ENCODE peak calls at places on chromosome 13, in four cellular contexts. F is mesendoderm, U is IMR-90, C is H1. M is an unnamed sample.

GRCh38 chr13:111354789-111355188 is 34.3 kb downstream of the TEX29 start:
- DNase-seq in F (no peak), U (no peak), C (no peak), M (no peak)

GRCh38 chr13:109145631-109146030 is 516.2 kb downstream of the MYO16 start:
- DNase-seq in F (peak; percentile 65), U (peak; percentile 72), C (no peak), M (no peak)

GRCh38 chr13:110509478-110509926 is 52.0 kb downstream of the RAB20 start:
- DNase-seq in F (no peak), U (peak; percentile 41), C (no peak), M (no peak)

GRCh38 chr13:33636955-33637670 is 180.8 kb upstream of the RFC3 start:
- DNase-seq in F (no peak), U (peak; percentile 8), C (no peak), M (no peak)

GRCh38 chr13:109631069-109631468 is 155.3 kb downstream of the IRS2 start:
- DNase-seq in F (no peak), U (no peak), C (no peak), M (no peak)

GRCh38 chr13:30388401-30389283 is 33.7 kb upstream of the UBE2L5 start:
- DNase-seq in F (peak; percentile 34), U (peak; percentile 89), C (no peak), M (no peak)

GRCh38 chr13:40024962-40025714 is 369.7 kb downstream of the COG6 start:
- DNase-seq in F (no peak), U (no peak), C (no peak), M (no peak)

GRCh38 chr13:49995535-49996165 is 1.2 kb upstream of the TRIM13 start:
- DNase-seq in F (peak; percentile 41), U (no peak), C (no peak), M (no peak)

GRCh38 chr13:34086281-34086680 is 268.3 kb downstream of the RFC3 start:
- DNase-seq in F (no peak), U (no peak), C (no peak), M (no peak)

GRCh38 chr13:40549500-40550094 is 116.8 kb downstream of the FOXO1 start:
- DNase-seq in F (no peak), U (no peak), C (no peak), M (no peak)

GRCh38 chr13:110422913-110423688 is 116.0 kb downstream of the COL4A2 start:
- DNase-seq in F (no peak), U (no peak), C (no peak), M (no peak)

GRCh38 chr13:63455938-63456337 is 2040.3 kb upstream of the PCDH20 start:
- DNase-seq in F (peak; percentile 18), U (no peak), C (no peak), M (no peak)

GRCh38 chr13:89486065-89486464 is 1814.9 kb downstream of the SLITRK5 start:
- DNase-seq in F (no peak), U (no peak), C (no peak), M (no peak)

GRCh38 chr13:77338961-77339401 is 12.1 kb upstream of the MYCBP2 start:
- DNase-seq in F (no peak), U (no peak), C (no peak), M (no peak)

GRCh38 chr13:75762066-75762937 is 126.2 kb downstream of the LMO7 start:
- DNase-seq in F (no peak), U (peak; percentile 63), C (no peak), M (no peak)

GRCh38 chr13:48493076-48493765 is 39.7 kb downstream of the RCBTB2 start:
- DNase-seq in F (no peak), U (no peak), C (no peak), M (no peak)

GRCh38 chr13:63540042-63540441 is 2124.4 kb upstream of the PCDH20 start:
- DNase-seq in F (no peak), U (no peak), C (no peak), M (no peak)

GRCh38 chr13:105806335-105806920 is 729.0 kb downstream of the EFNB2 start:
- DNase-seq in F (no peak), U (no peak), C (no peak), M (no peak)

GRCh38 chr13:37209621-37210020 is 104.2 kb upstream of the CSNK1A1L start:
- DNase-seq in F (peak; percentile 59), U (peak; percentile 13), C (no peak), M (no peak)

GRCh38 chr13:27425151-27425917 is 915 bp downstream of the GTF3A start:
- DNase-seq in F (no peak), U (no peak), C (no peak), M (no peak)

GRCh38 chr13:39417643-39418042 is 185.3 kb downstream of the LHFPL6 start:
- DNase-seq in F (peak; percentile 96), U (peak; percentile 72), C (peak; percentile 47), M (peak; percentile 49)

GRCh38 chr13:75636339-75637095 is 387 bp downstream of the LMO7 start:
- DNase-seq in F (peak; percentile 76), U (peak; percentile 46), C (no peak), M (peak; percentile 69)

GRCh38 chr13:52051400-52051799 is 26.9 kb downstream of the UTP14C start:
- DNase-seq in F (peak; percentile 37), U (no peak), C (no peak), M (no peak)

GRCh38 chr13:28464861-28465260 is 30.1 kb downstream of the FLT1 start:
- DNase-seq in F (no peak), U (no peak), C (no peak), M (no peak)

GRCh38 chr13:92591117-92591516 is 635.5 kb upstream of the GPC6 start:
- DNase-seq in F (no peak), U (no peak), C (no peak), M (no peak)

GRCh38 chr13:42190529-42190928 is 81.4 kb upstream of the AKAP11 start:
- DNase-seq in F (no peak), U (no peak), C (no peak), M (no peak)

GRCh38 chr13:27792393-27793218 is at the start of gene GSX1:
- DNase-seq in F (peak; percentile 87), U (peak; percentile 63), C (peak; percentile 63), M (peak; percentile 88)

GRCh38 chr13:106446011-106446410 is 89.5 kb downstream of the EFNB2 start:
- DNase-seq in F (no peak), U (peak; percentile 65), C (no peak), M (no peak)

GRCh38 chr13:50729177-50729576 is 114.3 kb downstream of the DLEU7 start:
- DNase-seq in F (no peak), U (no peak), C (no peak), M (no peak)

GRCh38 chr13:40120781-40121180 is 465.3 kb downstream of the COG6 start:
- DNase-seq in F (no peak), U (no peak), C (no peak), M (no peak)

GRCh38 chr13:50357586-50358118 is 342.4 kb downstream of the KCNRG start:
- DNase-seq in F (no peak), U (peak; percentile 93), C (no peak), M (no peak)

GRCh38 chr13:38090913-38091312 is 221.3 kb upstream of the TRPC4 start:
- DNase-seq in F (peak; percentile 39), U (no peak), C (no peak), M (no peak)

GRCh38 chr13:113526466-113527220 is 36.1 kb upstream of the DCUN1D2 start:
- DNase-seq in F (no peak), U (no peak), C (no peak), M (no peak)
- H4K5ac ChIP-seq in F (no peak overlapping the region), U (no peak overlapping the region), C (no peak overlapping the region), M (no peak overlapping the region)

DNA sequence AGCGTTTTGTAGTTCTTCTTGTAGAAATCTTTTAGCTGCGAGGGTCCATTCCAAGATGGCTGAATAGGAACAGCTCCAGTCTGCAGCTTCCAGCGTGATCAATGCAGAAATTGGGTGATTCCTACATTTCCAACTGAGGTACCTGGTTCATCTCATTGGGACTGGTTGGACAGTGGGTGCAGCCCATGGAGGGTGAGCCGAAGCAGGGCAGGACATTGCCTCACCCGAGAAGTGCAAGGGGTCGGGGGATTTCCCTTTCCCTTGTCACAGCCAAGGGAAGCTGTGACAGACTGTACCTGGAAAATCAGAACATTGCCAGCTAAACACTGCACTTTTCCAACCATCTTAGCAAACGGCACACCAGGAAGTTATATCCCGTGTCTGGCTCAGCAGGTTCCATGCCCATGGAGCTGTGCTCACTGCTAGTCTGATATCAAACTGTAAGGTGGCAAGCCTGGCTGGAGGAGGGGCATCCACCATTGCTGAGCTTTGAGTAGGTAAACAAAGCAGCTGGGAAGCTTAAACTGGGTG is 176.0 kb upstream of the SPRY2 start:
- DNase-seq in F (no peak), U (no peak), C (no peak), M (no peak)
- H3K18ac ChIP-seq in F (no peak overlapping the region), U (no peak overlapping the region), C (no peak overlapping the region), M (no peak overlapping the region)

GRCh38 chr13:114122591-114123211 is 9.7 kb downstream of the RASA3 start:
- DNase-seq in F (no peak), U (no peak), C (no peak), M (no peak)
- H2AK5ac ChIP-seq in F (no peak overlapping the region), U (peak overlapping the region; percentile 31), C (no peak overlapping the region), M (no peak overlapping the region)

DNA sequence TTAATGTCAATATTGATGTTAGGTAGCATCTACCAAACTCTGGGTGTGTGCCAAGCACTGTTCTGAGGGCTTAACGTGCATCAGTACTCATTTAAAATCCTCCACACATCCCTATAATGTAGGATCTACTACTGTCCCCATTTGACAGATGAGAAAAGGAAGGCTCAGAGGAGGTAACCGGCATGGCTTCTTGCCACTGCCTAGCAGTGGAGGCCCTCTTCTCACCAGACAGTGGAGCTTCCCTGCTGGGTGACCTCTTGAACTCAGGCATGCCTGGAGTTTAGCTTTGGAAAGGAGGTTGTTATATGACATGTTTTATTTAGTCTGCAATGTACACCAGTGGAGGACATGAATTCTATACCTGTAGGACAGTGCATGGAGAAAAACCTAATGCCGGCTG is 2.1 kb downstream of the SPATA13 start:
- DNase-seq in F (no peak), U (no peak), C (no peak), M (no peak)
- H4K5ac ChIP-seq in F (no peak overlapping the region), U (no peak overlapping the region), C (no peak overlapping the region), M (no peak overlapping the region)

GRCh38 chr13:98308525-98308911 is 131.4 kb upstream of the RNF113B start:
- DNase-seq in F (no peak), U (no peak), C (no peak), M (no peak)

GRCh38 chr13:98305670-98306069 is 128.6 kb upstream of the RNF113B start:
- DNase-seq in F (no peak), U (no peak), C (no peak), M (no peak)

GRCh38 chr13:98309569-98310335 is 132.7 kb upstream of the RNF113B start:
- DNase-seq in F (no peak), U (no peak), C (no peak), M (no peak)

GRCh38 chr13:98307744-98308524 is 130.9 kb upstream of the RNF113B start:
- DNase-seq in F (peak; percentile 54), U (peak; percentile 88), C (no peak), M (no peak)

GRCh38 chr13:98307392-98307743 is 130.3 kb upstream of the RNF113B start:
- DNase-seq in F (no peak), U (no peak), C (no peak), M (no peak)
- H3K18ac ChIP-seq in F (no peak overlapping the region), U (peak overlapping the region; percentile 96), C (no peak overlapping the region), M (no peak overlapping the region)

GRCh38 chr13:112509190-112509589 is 78.8 kb downstream of the TUBGCP3 start:
- DNase-seq in F (peak; percentile 28), U (no peak), C (no peak), M (no peak)
- H2AK5ac ChIP-seq in F (no peak overlapping the region), U (no peak overlapping the region), C (no peak overlapping the region), M (no peak overlapping the region)

M was measured in H9.